ENCODE peak calls at places on chromosome 4, in four cellular contexts. O is body of pancreas, I is GM06990, R is thoracic aorta. X is an unnamed sample.

GRCh38 chr4:150540959-150541360 is 41.0 kb upstream of the MAB21L2 start:
- DNase-seq in O (no peak), I (no peak), R (no peak), X (no peak)

GRCh38 chr4:150569384-150569987 is 12.5 kb upstream of the MAB21L2 start:
- DNase-seq in O (no peak), I (no peak), R (no peak), X (no peak)

GRCh38 chr4:81471361-81472248 is at the start of gene RASGEF1B:
- DNase-seq in O (peak), I (peak), R (peak), X (peak)

GRCh38 chr4:185915271-185915670 is 103.3 kb upstream of the SORBS2 start:
- DNase-seq in O (no peak), I (no peak), R (no peak), X (no peak)

GRCh38 chr4:80036306-80036705 is 36.7 kb downstream of the ANTXR2 start:
- DNase-seq in O (no peak), I (no peak), R (no peak), X (no peak)

GRCh38 chr4:122899682-122900081 is 22.7 kb downstream of the NUDT6 start:
- DNase-seq in O (no peak), I (no peak), R (no peak), X (no peak)

GRCh38 chr4:1727117-1728031 is 6.1 kb downstream of the TACC3 start:
- DNase-seq in O (peak), I (no peak), R (no peak), X (peak)

GRCh38 chr4:26909369-26909768 is 48.7 kb downstream of the STIM2 start:
- DNase-seq in O (no peak), I (no peak), R (no peak), X (no peak)

GRCh38 chr4:23365086-23365485 is 524.8 kb downstream of the PPARGC1A start:
- DNase-seq in O (no peak), I (no peak), R (no peak), X (no peak)

GRCh38 chr4:123350191-123350544 is 46.4 kb upstream of the SPRY1 start:
- DNase-seq in O (peak), I (no peak), R (no peak), X (no peak)

GRCh38 chr4:156820931-156821330 is 150.7 kb downstream of the PDGFC start:
- DNase-seq in O (no peak), I (no peak), R (no peak), X (no peak)

GRCh38 chr4:39044947-39045734 is 12.9 kb upstream of the TMEM156 start:
- DNase-seq in O (peak), I (no peak), R (no peak), X (no peak)

GRCh38 chr4:6960154-6960553 is 50.5 kb downstream of the TBC1D14 start:
- DNase-seq in O (no peak), I (no peak), R (no peak), X (no peak)

GRCh38 chr4:7068883-7069282 is 1.0 kb upstream of the GRPEL1 start:
- DNase-seq in O (no peak), I (no peak), R (no peak), X (no peak)

GRCh38 chr4:151676301-151676700 is 84.5 kb downstream of the GATB start:
- DNase-seq in O (peak), I (no peak), R (no peak), X (peak)

GRCh38 chr4:102817021-102817605 is 10.2 kb downstream of the UBE2D3 start:
- DNase-seq in O (no peak), I (no peak), R (no peak), X (no peak)

GRCh38 chr4:156534205-156534604 is 437.4 kb downstream of the PDGFC start:
- DNase-seq in O (no peak), I (no peak), R (no peak), X (no peak)

GRCh38 chr4:86033171-86033570 is 326.7 kb downstream of the MAPK10 start:
- DNase-seq in O (peak), I (no peak), R (peak), X (no peak)

GRCh38 chr4:3255611-3256186 is 6.7 kb downstream of the MSANTD1 start:
- DNase-seq in O (no peak), I (peak), R (peak), X (peak)

GRCh38 chr4:4752576-4753401 is 106.7 kb upstream of the MSX1 start:
- DNase-seq in O (no peak), I (no peak), R (no peak), X (no peak)

GRCh38 chr4:18934197-18934596 is 912.6 kb upstream of the LCORL start:
- DNase-seq in O (no peak), I (no peak), R (no peak), X (no peak)

GRCh38 chr4:2254665-2255500 is 7.0 kb downstream of the MXD4 start:
- DNase-seq in O (peak), I (peak), R (peak), X (peak)

GRCh38 chr4:48103483-48104139 is 30.4 kb downstream of the TXK start:
- DNase-seq in O (no peak), I (peak), R (no peak), X (no peak)

GRCh38 chr4:21765810-21766407 is 182.7 kb downstream of the KCNIP4 start:
- DNase-seq in O (peak), I (no peak), R (no peak), X (no peak)

GRCh38 chr4:189022441-189023035 is 883.3 kb downstream of the TRIML1 start:
- DNase-seq in O (no peak), I (no peak), R (no peak), X (no peak)

GRCh38 chr4:17094811-17095210 is 196.4 kb upstream of the LDB2 start:
- DNase-seq in O (no peak), I (no peak), R (no peak), X (no peak)

GRCh38 chr4:10028910-10029309 is 7.6 kb upstream of the SLC2A9 start:
- DNase-seq in O (no peak), I (no peak), R (no peak), X (no peak)

GRCh38 chr4:98610926-98611325 is 47.5 kb downstream of the TSPAN5 start:
- DNase-seq in O (no peak), I (no peak), R (no peak), X (no peak)

GRCh38 chr4:45957353-45957752 is 166.5 kb downstream of the GABRG1 start:
- DNase-seq in O (no peak), I (no peak), R (no peak), X (no peak)

GRCh38 chr4:24686866-24687672 is 102.7 kb upstream of the DHX15 start:
- DNase-seq in O (peak), I (no peak), R (no peak), X (no peak)
- TF ChIP-seq CTCF in O (peak), I (peak), R (no peak), X (no peak)

DNA sequence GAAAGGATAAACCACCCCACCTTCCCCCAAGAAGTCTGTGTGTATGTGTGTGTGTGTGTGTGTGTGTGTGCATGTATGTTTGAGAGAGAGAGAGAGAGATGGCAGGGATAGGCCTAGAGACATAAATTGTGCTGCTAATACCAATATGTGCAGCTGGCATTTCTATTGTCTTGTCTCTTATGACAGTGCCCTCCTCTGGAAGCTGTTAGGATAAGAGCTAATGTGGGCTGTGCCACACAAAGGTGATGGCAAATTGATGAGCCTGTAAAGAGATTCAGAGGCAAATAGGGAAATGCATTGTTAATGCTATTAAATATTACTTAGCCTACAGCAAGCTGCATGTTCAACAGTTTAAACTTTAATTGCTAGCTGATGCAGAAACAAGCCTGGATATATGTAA is 332.0 kb downstream of the NKX6-1 start:
- DNase-seq in O (no peak), I (no peak), R (no peak), X (no peak)
- TF ChIP-seq CTCF in O (no peak), I (no peak), R (no peak), X (no peak)

DNA sequence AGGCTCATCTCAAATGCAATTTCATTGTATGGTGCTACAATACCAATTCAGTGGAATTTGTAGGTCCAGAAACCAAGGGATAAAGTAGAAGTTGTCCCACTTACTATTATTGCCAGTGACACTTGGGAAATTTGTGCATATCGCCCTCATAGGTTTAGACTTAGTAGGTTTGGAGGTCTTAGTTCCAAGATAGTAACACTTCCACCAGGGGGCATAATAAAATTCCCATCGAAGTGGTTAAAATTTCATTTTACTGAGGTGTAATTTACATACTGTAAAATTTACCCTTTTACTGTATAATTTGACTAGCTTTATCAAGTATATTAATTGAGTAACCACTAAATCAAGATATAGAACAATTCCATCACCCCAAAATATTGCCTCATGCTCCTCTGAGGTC is 174.6 kb downstream of the INPP4B start:
- DNase-seq in O (no peak), I (no peak), R (no peak), X (no peak)
- TF ChIP-seq CTCF in O (no peak), I (no peak), R (no peak), X (no peak)

DNA sequence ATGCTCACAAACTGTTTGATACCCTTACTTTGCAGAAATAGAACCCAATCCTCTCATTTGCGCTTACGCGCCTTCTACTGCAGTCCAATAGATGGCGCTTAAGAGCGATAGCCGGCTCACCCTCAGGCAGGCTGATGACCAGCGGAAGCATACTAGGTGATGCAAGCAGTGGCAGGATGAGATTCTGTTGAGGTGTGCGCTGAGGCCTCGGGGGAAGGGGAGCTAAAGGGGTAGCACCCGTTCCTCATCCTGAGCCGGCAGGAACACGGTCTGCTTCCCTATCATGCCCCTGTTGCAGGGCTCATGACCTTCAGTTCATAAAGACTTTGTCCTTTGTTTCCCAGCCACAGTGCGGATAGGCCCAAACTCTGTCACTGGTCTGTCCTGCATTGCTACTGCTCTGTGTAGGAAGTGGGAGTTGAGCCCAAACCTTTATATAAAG is 628.9 kb downstream of the TLL1 start:
- DNase-seq in O (peak), I (peak), R (no peak), X (no peak)
- TF ChIP-seq CTCF in O (peak), I (peak), R (no peak), X (no peak)

GRCh38 chr4:54192811-54193210 is 36.3 kb upstream of the PDGFRA start:
- DNase-seq in O (no peak), I (no peak), R (no peak), X (no peak)
- TF ChIP-seq CTCF in O (no peak), I (no peak), R (no peak), X (no peak)

DNA sequence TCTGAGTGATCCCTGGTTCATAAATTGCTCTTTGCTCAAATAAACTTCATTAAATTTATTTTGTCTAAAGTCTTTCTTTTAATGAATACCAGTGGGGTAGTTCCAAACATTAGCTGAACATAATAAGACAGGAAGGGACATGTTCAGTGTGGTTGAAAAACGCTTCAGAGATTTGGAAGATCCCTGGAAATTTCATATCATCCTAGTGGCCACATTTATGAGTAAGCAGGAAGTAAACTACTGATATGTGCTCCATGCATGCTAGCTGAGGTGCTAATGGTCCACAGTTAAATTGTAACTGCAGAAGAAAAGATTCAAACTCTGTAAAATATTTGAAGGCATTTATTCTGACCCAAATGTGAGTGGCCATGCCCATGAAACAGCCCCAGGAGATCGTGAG is 1328.7 kb downstream of the ADGRL3 start:
- DNase-seq in O (no peak), I (no peak), R (no peak), X (no peak)
- TF ChIP-seq CTCF in O (no peak), I (no peak), R (no peak), X (no peak)

DNA sequence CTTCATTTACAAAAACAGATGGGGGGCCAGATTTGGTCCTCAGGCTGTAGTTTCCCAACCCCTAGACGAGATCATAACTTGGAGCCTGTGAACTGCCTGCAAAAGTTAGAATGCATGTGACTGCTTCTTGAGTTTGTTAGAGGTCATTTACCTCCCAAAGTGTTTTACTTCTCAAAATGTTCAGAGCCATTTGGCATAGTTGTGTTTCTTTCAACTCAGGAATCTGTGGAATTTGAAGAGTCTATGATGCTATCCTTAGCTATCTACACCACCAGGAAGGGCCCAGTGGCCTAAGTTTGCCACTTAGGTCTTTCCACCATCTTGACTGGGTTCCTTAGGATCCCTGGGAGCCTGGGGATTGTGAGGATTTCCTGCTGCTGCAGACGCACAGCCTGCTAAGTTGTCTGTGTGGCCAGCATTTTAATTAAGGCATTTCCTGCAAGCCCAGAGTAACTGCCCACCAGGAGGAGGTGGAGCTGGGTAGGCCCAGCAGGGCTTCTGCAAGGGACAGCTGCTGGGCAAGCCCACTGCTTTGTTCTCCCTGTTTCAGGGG is 53.1 kb downstream of the CCNI start:
- DNase-seq in O (no peak), I (no peak), R (no peak), X (no peak)
- TF ChIP-seq CTCF in O (no peak), I (no peak), R (no peak), X (no peak)

DNA sequence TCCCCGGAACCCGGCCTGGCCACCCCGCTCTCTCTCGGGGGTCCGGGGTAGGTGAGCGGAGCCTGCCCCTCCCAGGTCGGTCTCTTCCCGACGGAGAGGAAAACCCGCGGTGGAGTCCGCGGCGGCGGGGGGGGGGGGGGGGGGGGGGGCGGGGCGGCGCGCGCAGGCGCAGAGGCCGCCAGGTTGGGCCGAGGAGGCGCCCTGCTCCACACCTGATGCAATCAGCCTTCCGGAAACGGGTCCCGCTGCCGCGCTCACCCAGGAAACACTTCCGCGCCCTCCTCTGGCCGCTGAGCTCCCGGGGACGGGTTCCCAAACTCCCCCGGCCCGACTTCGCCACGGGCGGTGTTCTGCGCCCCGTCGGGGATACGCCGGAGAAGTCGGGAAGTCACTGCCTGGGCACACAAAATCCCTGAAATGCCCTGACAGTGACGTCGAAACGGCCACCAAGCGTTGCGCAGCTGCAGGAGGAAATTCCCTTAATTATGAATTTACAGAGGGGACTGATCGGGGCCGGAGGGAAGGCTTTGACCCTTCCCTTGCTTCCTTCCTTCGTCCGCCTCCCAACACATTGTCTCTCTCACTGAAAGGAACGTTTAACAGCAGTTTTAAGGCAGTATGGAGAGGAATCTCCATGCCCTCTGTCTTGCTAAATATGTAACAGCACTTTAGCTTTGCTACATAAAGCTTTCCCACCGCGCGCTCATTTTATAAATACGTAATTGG is 2.1 kb upstream of the APBB2 start:
- DNase-seq in O (peak), I (peak), R (no peak), X (no peak)
- TF ChIP-seq CTCF in O (peak), I (peak), R (peak), X (no peak)

GRCh38 chr4:118076958-118077766 is 42.9 kb downstream of the NDST3 start:
- DNase-seq in O (no peak), I (no peak), R (no peak), X (no peak)
- TF ChIP-seq CTCF in O (no peak), I (peak), R (no peak), X (no peak)

GRCh38 chr4:15005474-15006115 is 3.3 kb downstream of the CPEB2 start:
- DNase-seq in O (no peak), I (no peak), R (no peak), X (no peak)

GRCh38 chr4:15003891-15004700 is 1.8 kb downstream of the CPEB2 start:
- DNase-seq in O (peak), I (peak), R (no peak), X (no peak)

GRCh38 chr4:15007201-15007600 is 4.9 kb downstream of the CPEB2 start:
- DNase-seq in O (no peak), I (no peak), R (no peak), X (no peak)

GRCh38 chr4:15004701-15005301 is 2.5 kb downstream of the CPEB2 start:
- DNase-seq in O (peak), I (peak), R (peak), X (peak)

GRCh38 chr4:15006416-15007024 is 4.2 kb downstream of the CPEB2 start:
- DNase-seq in O (no peak), I (peak), R (no peak), X (no peak)
- TF ChIP-seq CTCF in O (no peak), I (peak), R (no peak), X (no peak)

X was measured in omental fat pad.